ENCODE peak calls at places on chromosomes 1 and 21, in eight cellular contexts. T is HCT116, I is OCI-LY7, L is GM23338, J is MM.1S, C is hepatocyte, Q is neural progenitor cell, E is GM23248. G is an unnamed sample.

GRCh38 chr1:100358210-100358609 is 5.9 kb downstream of the CDC14A start:
- DNase-seq in T (no peak), I (peak), L (peak), J (no peak), C (no peak), Q (peak), E (peak), G (peak)

GRCh38 chr21:32131960-32132359 is 146.9 kb downstream of the MIS18A start:
- DNase-seq in T (no peak), I (no peak), L (no peak), J (no peak), C (peak), Q (no peak), E (peak), G (peak)

GRCh38 chr1:168465942-168466702 is 77.7 kb downstream of the XCL2 start:
- DNase-seq in T (no peak), I (no peak), L (no peak), J (peak), C (peak), Q (no peak), E (no peak), G (peak)

GRCh38 chr1:34825455-34826081 is 32.8 kb downstream of the GJA4 start:
- DNase-seq in T (no peak), I (no peak), L (no peak), J (no peak), C (peak), Q (no peak), E (no peak), G (no peak)

GRCh38 chr1:205313681-205314308 is 7.8 kb downstream of the NUAK2 start:
- DNase-seq in T (no peak), I (peak), L (peak), J (peak), C (peak), Q (peak), E (no peak), G (no peak)

GRCh38 chr1:240582953-240583352 is 29.0 kb downstream of the GREM2 start:
- DNase-seq in T (no peak), I (no peak), L (no peak), J (no peak), C (no peak), Q (no peak), E (peak), G (no peak)

GRCh38 chr1:97379387-97380075 is 541.3 kb downstream of the DPYD start:
- DNase-seq in T (no peak), I (no peak), L (no peak), J (no peak), C (no peak), Q (no peak), E (peak), G (no peak)

GRCh38 chr1:153028771-153029170 is 2.2 kb upstream of the SPRR1B start:
- DNase-seq in T (no peak), I (no peak), L (no peak), J (no peak), C (no peak), Q (no peak), E (no peak), G (no peak)

GRCh38 chr1:207015791-207016190 is 16.8 kb downstream of the C1orf116 start:
- DNase-seq in T (no peak), I (no peak), L (no peak), J (no peak), C (no peak), Q (no peak), E (no peak), G (no peak)

GRCh38 chr1:29356663-29357062 is 120.3 kb downstream of the PTPRU start:
- DNase-seq in T (no peak), I (peak), L (peak), J (no peak), C (no peak), Q (no peak), E (no peak), G (peak)

GRCh38 chr1:224343679-224344078 is 13.0 kb upstream of the CNIH4 start:
- DNase-seq in T (no peak), I (no peak), L (peak), J (no peak), C (no peak), Q (no peak), E (no peak), G (no peak)

GRCh38 chr1:24360681-24361080 is 41.5 kb downstream of the GRHL3 start:
- DNase-seq in T (no peak), I (no peak), L (no peak), J (no peak), C (no peak), Q (no peak), E (no peak), G (no peak)

GRCh38 chr1:174169342-174169741 is 10.0 kb downstream of the RABGAP1L start:
- DNase-seq in T (no peak), I (no peak), L (no peak), J (no peak), C (no peak), Q (no peak), E (no peak), G (no peak)

GRCh38 chr1:9228589-9228988 is 6.0 kb upstream of the H6PD start:
- DNase-seq in T (no peak), I (no peak), L (no peak), J (no peak), C (no peak), Q (no peak), E (no peak), G (peak)

GRCh38 chr21:28066051-28066450 is 926.6 kb downstream of the LTN1 start:
- DNase-seq in T (no peak), I (peak), L (no peak), J (peak), C (no peak), Q (no peak), E (peak), G (peak)

GRCh38 chr1:116510361-116510760 is 60.5 kb downstream of the CD58 start:
- DNase-seq in T (no peak), I (no peak), L (no peak), J (peak), C (no peak), Q (no peak), E (peak), G (no peak)

GRCh38 chr1:204031098-204031710 is 41.7 kb upstream of the SOX13 start:
- DNase-seq in T (peak), I (no peak), L (no peak), J (no peak), C (no peak), Q (no peak), E (no peak), G (no peak)

GRCh38 chr1:245084551-245084950 is 70.2 kb upstream of the KIF26B start:
- DNase-seq in T (no peak), I (no peak), L (no peak), J (no peak), C (no peak), Q (no peak), E (peak), G (no peak)

GRCh38 chr1:178004926-178005391 is 35.1 kb upstream of the SEC16B start:
- DNase-seq in T (peak), I (no peak), L (no peak), J (no peak), C (no peak), Q (no peak), E (peak), G (peak)

GRCh38 chr1:221350091-221350490 is 391.8 kb downstream of the DUSP10 start:
- DNase-seq in T (no peak), I (no peak), L (no peak), J (no peak), C (no peak), Q (no peak), E (peak), G (no peak)

GRCh38 chr1:53412285-53413174 is 46.7 kb upstream of the DMRTB1 start:
- DNase-seq in T (no peak), I (no peak), L (no peak), J (no peak), C (no peak), Q (no peak), E (no peak), G (no peak)

GRCh38 chr1:96973605-96974004 is 252.0 kb downstream of the PTBP2 start:
- DNase-seq in T (no peak), I (no peak), L (no peak), J (no peak), C (no peak), Q (no peak), E (no peak), G (peak)

GRCh38 chr1:81880781-81881180 is 80.0 kb downstream of the ADGRL2 start:
- DNase-seq in T (no peak), I (no peak), L (no peak), J (no peak), C (no peak), Q (no peak), E (no peak), G (no peak)

GRCh38 chr1:162922196-162922595 is 61.2 kb upstream of the CCDC190 start:
- DNase-seq in T (no peak), I (no peak), L (no peak), J (no peak), C (no peak), Q (no peak), E (peak), G (peak)

GRCh38 chr1:226798427-226799411 is 59.6 kb upstream of the ITPKB start:
- DNase-seq in T (no peak), I (peak), L (no peak), J (no peak), C (no peak), Q (no peak), E (no peak), G (no peak)

GRCh38 chr1:56577859-56578663 is 1.3 kb downstream of the PLPP3 start:
- DNase-seq in T (no peak), I (peak), L (peak), J (peak), C (peak), Q (peak), E (peak), G (peak)

GRCh38 chr1:152577168-152577567 is 3.1 kb downstream of the LCE3D start:
- DNase-seq in T (no peak), I (no peak), L (no peak), J (no peak), C (no peak), Q (no peak), E (peak), G (no peak)

DNA sequence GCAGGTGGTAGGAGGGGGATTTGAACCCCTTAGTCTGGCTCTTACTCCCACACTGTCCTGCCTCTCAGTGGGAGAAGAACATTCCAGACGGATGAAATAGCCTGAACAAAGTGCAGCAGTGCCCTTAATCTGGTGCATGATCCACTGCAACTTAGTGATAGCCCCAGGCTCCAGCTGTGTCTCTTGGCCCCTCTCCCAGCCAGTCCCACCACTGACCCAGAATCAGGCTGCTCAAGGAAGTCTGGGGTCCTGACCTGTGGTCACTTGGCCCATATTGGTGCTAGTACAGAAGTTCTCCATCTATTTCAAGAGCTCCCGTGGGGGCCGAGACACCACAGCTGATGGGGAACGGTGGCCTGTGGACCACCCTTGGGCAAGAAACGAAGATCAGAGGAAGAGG is 255.0 kb downstream of the KAZN start:
- DNase-seq in T (no peak), I (no peak), L (no peak), J (no peak), C (no peak), Q (no peak), E (no peak), G (no peak)
- TF ChIP-seq EZH2phosphoT487 in T (no peak), I (no peak), L (no peak), J (no peak), C (no peak), Q (no peak), E (no peak), G (no peak)

GRCh38 chr1:160813215-160813614 is 17.2 kb downstream of the LY9 start:
- DNase-seq in T (peak), I (peak), L (no peak), J (no peak), C (peak), Q (no peak), E (no peak), G (peak)
- H2AFZ ChIP-seq in T (peak), I (no peak), L (peak), J (no peak), C (no peak), Q (no peak), E (no peak), G (no peak)

DNA sequence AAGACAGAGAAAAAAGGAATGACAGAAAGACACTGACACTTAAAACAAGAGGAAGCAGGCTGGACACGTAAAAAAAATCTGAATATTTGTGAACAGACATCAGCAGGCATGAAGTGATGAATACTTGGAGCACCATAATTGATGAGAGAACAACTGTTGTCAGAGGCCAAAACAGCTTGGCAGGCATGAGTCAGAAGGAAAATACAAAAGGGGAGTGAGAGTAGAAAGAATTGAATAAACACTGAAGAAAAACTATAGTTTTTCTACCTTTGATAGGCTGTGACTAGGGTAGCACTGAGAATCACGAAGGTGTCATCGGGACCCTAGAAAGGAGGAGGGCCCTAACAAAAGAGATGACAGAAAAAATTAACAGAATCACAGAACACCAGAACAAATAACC is 21.6 kb upstream of the GUCA2A start:
- DNase-seq in T (no peak), I (no peak), L (no peak), J (no peak), C (no peak), Q (no peak), E (peak), G (no peak)
- TF ChIP-seq EZH2phosphoT487 in T (no peak), I (no peak), L (no peak), J (no peak), C (no peak), Q (no peak), E (no peak), G (no peak)

GRCh38 chr1:115069186-115069585 is 20.1 kb downstream of the TSPAN2 start:
- DNase-seq in T (no peak), I (no peak), L (no peak), J (no peak), C (no peak), Q (no peak), E (peak), G (peak)
- H2AFZ ChIP-seq in T (no peak), I (no peak), L (no peak), J (no peak), C (no peak), Q (no peak), E (no peak), G (no peak)

GRCh38 chr1:87236585-87236984 is 92.1 kb upstream of the LMO4 start:
- DNase-seq in T (no peak), I (no peak), L (no peak), J (no peak), C (no peak), Q (no peak), E (peak), G (no peak)

GRCh38 chr1:87226341-87226760 is 102.3 kb upstream of the LMO4 start:
- DNase-seq in T (no peak), I (no peak), L (peak), J (no peak), C (peak), Q (peak), E (peak), G (peak)

GRCh38 chr1:87227651-87228050 is 101.0 kb upstream of the LMO4 start:
- DNase-seq in T (no peak), I (no peak), L (no peak), J (no peak), C (no peak), Q (no peak), E (no peak), G (no peak)

GRCh38 chr1:87231703-87232363 is 96.8 kb upstream of the LMO4 start:
- DNase-seq in T (no peak), I (no peak), L (no peak), J (no peak), C (no peak), Q (no peak), E (no peak), G (no peak)
- TF ChIP-seq EZH2phosphoT487 in T (no peak), I (no peak), L (no peak), J (no peak), C (no peak), Q (no peak), E (no peak), G (no peak)

GRCh38 chr1:94993931-94994645 is 67.2 kb upstream of the CNN3 start:
- DNase-seq in T (no peak), I (no peak), L (no peak), J (no peak), C (no peak), Q (no peak), E (no peak), G (peak)

GRCh38 chr1:94998128-94998527 is 71.2 kb upstream of the CNN3 start:
- DNase-seq in T (no peak), I (no peak), L (no peak), J (no peak), C (no peak), Q (peak), E (no peak), G (no peak)

GRCh38 chr1:94992863-94993563 is 66.1 kb upstream of the CNN3 start:
- DNase-seq in T (no peak), I (no peak), L (no peak), J (no peak), C (no peak), Q (no peak), E (no peak), G (no peak)

GRCh38 chr1:94992161-94992560 is 65.3 kb upstream of the CNN3 start:
- DNase-seq in T (no peak), I (no peak), L (no peak), J (no peak), C (no peak), Q (no peak), E (no peak), G (no peak)

DNA sequence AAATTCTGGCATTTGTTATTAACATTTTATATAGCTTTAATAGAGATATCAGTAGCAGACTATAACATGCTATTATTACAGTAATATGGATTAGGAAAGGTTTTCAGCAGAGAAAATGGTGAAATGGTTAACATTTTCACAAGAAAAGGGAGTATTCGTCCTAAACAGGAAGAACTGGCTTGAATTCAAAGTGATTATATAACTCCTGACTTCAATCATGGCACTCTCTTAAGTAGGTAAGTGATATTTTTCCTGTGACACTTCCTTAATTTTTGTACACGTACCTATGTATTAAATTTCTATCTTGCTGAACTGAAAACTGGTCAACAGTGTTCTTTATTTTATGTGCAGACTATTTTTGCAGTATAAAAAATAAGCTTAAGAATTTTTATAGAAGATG is 67.9 kb upstream of the CNN3 start:
- DNase-seq in T (no peak), I (no peak), L (no peak), J (no peak), C (no peak), Q (no peak), E (no peak), G (no peak)
- H2AFZ ChIP-seq in T (no peak), I (no peak), L (no peak), J (no peak), C (no peak), Q (no peak), E (no peak), G (no peak)

GRCh38 chr1:2098839-2099785 is 48.9 kb downstream of the PRKCZ start:
- DNase-seq in T (no peak), I (no peak), L (no peak), J (no peak), C (no peak), Q (peak), E (no peak), G (no peak)
- TF ChIP-seq EZH2phosphoT487 in T (no peak), I (no peak), L (no peak), J (no peak), C (no peak), Q (no peak), E (no peak), G (no peak)